ENCODE peak calls at places on chromosomes 5 and 9, in ten cellular contexts. E is GM23338, W is lung, M is heart right ventricle, B is GM13976, K is astrocyte of the cerebellum, T is fibroblast of lung, P is cardiac muscle cell, Q is OCI-LY7, I is HFFc6. L is an unnamed sample.

GRCh38 chr5:132142459-132142858 is 68.9 kb downstream of the CSF2 start:
- DNase-seq in E (no peak), W (no peak), M (no peak), B (no peak), K (no peak), T (no peak), P (no peak), Q (no peak), I (no peak), L (no peak)

GRCh38 chr5:131430794-131431193 is 166.9 kb downstream of the CDC42SE2 start:
- DNase-seq in E (no peak), W (no peak), M (no peak), B (no peak), K (no peak), T (peak), P (peak), Q (no peak), I (no peak), L (no peak)

GRCh38 chr5:179731791-179732411 is 721 bp upstream of the MAML1 start:
- DNase-seq in E (no peak), W (peak), M (peak), B (peak), K (peak), T (peak), P (peak), Q (no peak), I (peak), L (no peak)

GRCh38 chr5:4862500-4862899 is 277.6 kb upstream of the ADAMTS16 start:
- DNase-seq in E (peak), W (no peak), M (no peak), B (no peak), K (peak), T (peak), P (peak), Q (peak), I (peak), L (no peak)

GRCh38 chr9:88694625-88695024 is 159.6 kb downstream of the NXNL2 start:
- DNase-seq in E (no peak), W (no peak), M (peak), B (no peak), K (no peak), T (peak), P (peak), Q (no peak), I (peak), L (no peak)

GRCh38 chr5:138632900-138633489 is 57.8 kb upstream of the HSPA9 start:
- DNase-seq in E (peak), W (peak), M (peak), B (peak), K (peak), T (peak), P (peak), Q (peak), I (peak), L (no peak)

GRCh38 chr9:134951461-134951860 is 33.7 kb upstream of the FCN1 start:
- DNase-seq in E (no peak), W (no peak), M (no peak), B (no peak), K (no peak), T (no peak), P (no peak), Q (no peak), I (no peak), L (no peak)

GRCh38 chr5:16891043-16891442 is 45.0 kb downstream of the MYO10 start:
- DNase-seq in E (no peak), W (no peak), M (no peak), B (no peak), K (no peak), T (no peak), P (no peak), Q (no peak), I (no peak), L (no peak)

GRCh38 chr5:77305921-77306320 is 95.4 kb downstream of the PDE8B start:
- DNase-seq in E (no peak), W (no peak), M (no peak), B (no peak), K (no peak), T (peak), P (no peak), Q (no peak), I (peak), L (no peak)

GRCh38 chr5:18466731-18467130 is 832.5 kb downstream of the TAF11L14 start:
- DNase-seq in E (no peak), W (no peak), M (no peak), B (no peak), K (no peak), T (no peak), P (no peak), Q (no peak), I (no peak), L (no peak)

GRCh38 chr9:112112941-112113399 is 62.1 kb downstream of the SUSD1 start:
- DNase-seq in E (peak), W (peak), M (no peak), B (peak), K (no peak), T (no peak), P (peak), Q (peak), I (no peak), L (peak)

GRCh38 chr5:62149894-62150293 is 156.1 kb upstream of the KIF2A start:
- DNase-seq in E (no peak), W (no peak), M (no peak), B (no peak), K (peak), T (peak), P (no peak), Q (no peak), I (no peak), L (no peak)

GRCh38 chr9:22374021-22374420 is 72.6 kb upstream of the DMRTA1 start:
- DNase-seq in E (no peak), W (no peak), M (no peak), B (no peak), K (no peak), T (no peak), P (no peak), Q (no peak), I (no peak), L (no peak)

GRCh38 chr5:131384616-131385214 is 120.9 kb downstream of the CDC42SE2 start:
- DNase-seq in E (no peak), W (no peak), M (no peak), B (no peak), K (no peak), T (peak), P (no peak), Q (no peak), I (no peak), L (no peak)

GRCh38 chr9:2173861-2174260 is 158.7 kb downstream of the SMARCA2 start:
- DNase-seq in E (no peak), W (no peak), M (no peak), B (no peak), K (no peak), T (no peak), P (no peak), Q (no peak), I (no peak), L (no peak)

GRCh38 chr5:170633235-170634041 is 129.6 kb downstream of the KCNIP1 start:
- DNase-seq in E (peak), W (peak), M (peak), B (no peak), K (peak), T (peak), P (peak), Q (no peak), I (peak), L (peak)

GRCh38 chr5:168356592-168356991 is 65.1 kb downstream of the WWC1 start:
- DNase-seq in E (no peak), W (no peak), M (no peak), B (no peak), K (no peak), T (no peak), P (no peak), Q (no peak), I (no peak), L (no peak)

GRCh38 chr5:8828596-8829321 is 717.1 kb downstream of the SEMA5A start:
- DNase-seq in E (no peak), W (no peak), M (no peak), B (no peak), K (no peak), T (peak), P (peak), Q (no peak), I (peak), L (no peak)

GRCh38 chr9:12975496-12975895 is 200.7 kb downstream of the LURAP1L start:
- DNase-seq in E (no peak), W (no peak), M (no peak), B (no peak), K (no peak), T (no peak), P (no peak), Q (no peak), I (no peak), L (no peak)

GRCh38 chr9:121626012-121626411 is 25.4 kb upstream of the DAB2IP start:
- DNase-seq in E (no peak), W (no peak), M (no peak), B (no peak), K (no peak), T (no peak), P (no peak), Q (no peak), I (no peak), L (no peak)

GRCh38 chr5:36367524-36367923 is 65.8 kb upstream of the RANBP3L start:
- DNase-seq in E (no peak), W (no peak), M (no peak), B (no peak), K (peak), T (peak), P (peak), Q (no peak), I (peak), L (peak)

GRCh38 chr9:113929634-113930092 is 53.6 kb downstream of the ZNF618 start:
- DNase-seq in E (no peak), W (no peak), M (no peak), B (no peak), K (peak), T (peak), P (peak), Q (no peak), I (peak), L (peak)

GRCh38 chr9:128747233-128747632 is 23.3 kb upstream of the ZDHHC12 start:
- DNase-seq in E (no peak), W (no peak), M (no peak), B (no peak), K (no peak), T (no peak), P (no peak), Q (no peak), I (no peak), L (no peak)

GRCh38 chr5:172901012-172901780 is 58.0 kb upstream of the RPL26L1 start:
- DNase-seq in E (no peak), W (no peak), M (peak), B (no peak), K (peak), T (peak), P (peak), Q (no peak), I (peak), L (no peak)

GRCh38 chr5:74034738-74035137 is 408.7 kb downstream of the ARHGEF28 start:
- DNase-seq in E (no peak), W (no peak), M (no peak), B (no peak), K (peak), T (peak), P (peak), Q (no peak), I (peak), L (peak)

GRCh38 chr9:130140701-130141100 is 31.5 kb upstream of the NCS1 start:
- DNase-seq in E (no peak), W (no peak), M (no peak), B (no peak), K (no peak), T (no peak), P (no peak), Q (no peak), I (no peak), L (no peak)

GRCh38 chr9:134469041-134469875 is 143.0 kb downstream of the RXRA start:
- DNase-seq in E (no peak), W (peak), M (peak), B (no peak), K (no peak), T (peak), P (peak), Q (no peak), I (no peak), L (no peak)

GRCh38 chr9:134028076-134028475 is 2.8 kb downstream of the BRD3OS start:
- DNase-seq in E (no peak), W (no peak), M (no peak), B (no peak), K (no peak), T (no peak), P (no peak), Q (no peak), I (no peak), L (no peak)

GRCh38 chr9:114285166-114285867 is 37.6 kb upstream of the ORM1 start:
- DNase-seq in E (no peak), W (no peak), M (no peak), B (no peak), K (peak), T (peak), P (peak), Q (no peak), I (peak), L (no peak)

GRCh38 chr5:11656940-11657339 is 247.3 kb downstream of the CTNND2 start:
- DNase-seq in E (no peak), W (no peak), M (no peak), B (no peak), K (no peak), T (no peak), P (no peak), Q (no peak), I (no peak), L (no peak)

GRCh38 chr9:137302176-137303030 is at the start of gene NRARP:
- DNase-seq in E (peak), W (peak), M (peak), B (peak), K (no peak), T (peak), P (peak), Q (peak), I (peak), L (peak)
- TF ChIP-seq CTCF in E (peak), W (peak), M (peak), B (peak), K (peak), T (peak), P (peak), Q (peak), I (peak), L (peak)

GRCh38 chr5:88785396-88786216 is 97.4 kb downstream of the MEF2C start:
- DNase-seq in E (peak), W (peak), M (peak), B (no peak), K (peak), T (peak), P (peak), Q (no peak), I (peak), L (peak)
- TF ChIP-seq CTCF in E (no peak), W (no peak), M (no peak), B (no peak), K (no peak), T (no peak), P (no peak), Q (no peak), I (no peak), L (no peak)

GRCh38 chr5:136016945-136017530 is 11.8 kb upstream of the TGFBI start:
- DNase-seq in E (no peak), W (no peak), M (no peak), B (no peak), K (peak), T (peak), P (peak), Q (no peak), I (peak), L (no peak)
- TF ChIP-seq CTCF in E (no peak), W (no peak), M (no peak), B (no peak), K (no peak), T (no peak), P (no peak), Q (no peak), I (peak), L (no peak)

GRCh38 chr9:97487107-97487506 is 14.4 kb upstream of the TMOD1 start:
- DNase-seq in E (peak), W (no peak), M (no peak), B (no peak), K (no peak), T (peak), P (no peak), Q (no peak), I (peak), L (no peak)
- TF ChIP-seq CTCF in E (peak), W (no peak), M (peak), B (no peak), K (peak), T (peak), P (peak), Q (peak), I (peak), L (no peak)

DNA sequence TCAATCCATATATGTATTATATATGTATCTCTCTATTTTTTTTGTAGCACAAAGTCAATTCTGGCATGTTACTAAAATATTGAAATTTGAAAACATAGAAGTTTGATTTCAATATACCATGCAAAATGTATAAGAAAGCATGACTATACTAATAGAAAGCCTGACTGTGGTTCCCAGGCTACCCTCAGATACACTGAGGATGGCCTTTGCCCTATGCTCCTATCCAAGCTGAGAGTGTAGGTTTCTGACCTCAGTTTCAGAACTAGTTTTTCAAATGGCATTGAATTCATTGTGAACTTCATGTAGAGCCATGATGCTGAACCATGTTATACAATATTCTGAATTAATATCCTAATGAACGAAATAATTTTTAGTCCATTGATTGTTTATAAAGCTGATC is 220.4 kb upstream of the IZUMO3 start:
- DNase-seq in E (no peak), W (no peak), M (no peak), B (no peak), K (no peak), T (no peak), P (no peak), Q (no peak), I (no peak), L (no peak)
- TF ChIP-seq CTCF in E (no peak), W (no peak), M (no peak), B (no peak), K (no peak), T (no peak), P (no peak), Q (no peak), I (no peak), L (no peak)

L was measured in prostate gland.